ENCODE peak calls at places on chromosomes 3 and 15, in eight cellular contexts. One of them, this sample, is unnamed.

GRCh38 chr15:64454282-64454681 is 6.1 kb upstream of the ZNF609 start:
- DNase-seq in HL-60: no peak
- DNase-seq in HCT116: no peak
- DNase-seq in transverse colon: no peak
- DNase-seq in sigmoid colon: no peak
- DNase-seq in Panc1: no peak
- DNase-seq in breast epithelium: no peak
- DNase-seq in SK-N-SH: no peak
- DNase-seq in this sample: no peak

GRCh38 chr3:126156468-126156867 is 23.9 kb downstream of the ALDH1L1 start:
- DNase-seq in transverse colon: no peak
- DNase-seq in HCT116: no peak
- DNase-seq in breast epithelium: no peak
- DNase-seq in SK-N-SH: peak
- DNase-seq in HL-60: no peak
- DNase-seq in sigmoid colon: no peak
- DNase-seq in Panc1: no peak
- DNase-seq in this sample: no peak

GRCh38 chr3:134463676-134464611 is 21.8 kb downstream of the ANAPC13 start:
- DNase-seq in HL-60: no peak
- DNase-seq in SK-N-SH: peak
- DNase-seq in HCT116: no peak
- DNase-seq in sigmoid colon: peak
- DNase-seq in Panc1: no peak
- DNase-seq in transverse colon: peak
- DNase-seq in breast epithelium: peak
- DNase-seq in this sample: no peak

GRCh38 chr15:52808441-52808840 is 18.3 kb upstream of the ONECUT1 start:
- DNase-seq in breast epithelium: no peak
- DNase-seq in HCT116: no peak
- DNase-seq in HL-60: no peak
- DNase-seq in transverse colon: no peak
- DNase-seq in sigmoid colon: no peak
- DNase-seq in SK-N-SH: no peak
- DNase-seq in Panc1: no peak
- DNase-seq in this sample: no peak

GRCh38 chr15:38746211-38746610 is 181.6 kb upstream of the RASGRP1 start:
- DNase-seq in HCT116: no peak
- DNase-seq in Panc1: no peak
- DNase-seq in HL-60: no peak
- DNase-seq in breast epithelium: no peak
- DNase-seq in sigmoid colon: no peak
- DNase-seq in SK-N-SH: no peak
- DNase-seq in transverse colon: no peak
- DNase-seq in this sample: no peak

GRCh38 chr15:99102332-99103235 is 2.3 kb upstream of the SYNM start:
- DNase-seq in HL-60: no peak
- DNase-seq in transverse colon: no peak
- DNase-seq in SK-N-SH: peak
- DNase-seq in Panc1: no peak
- DNase-seq in HCT116: no peak
- DNase-seq in breast epithelium: no peak
- DNase-seq in sigmoid colon: peak
- DNase-seq in this sample: no peak

GRCh38 chr15:57992761-57993295 is 72.7 kb downstream of the ALDH1A2 start:
- DNase-seq in SK-N-SH: no peak
- DNase-seq in breast epithelium: no peak
- DNase-seq in HL-60: no peak
- DNase-seq in Panc1: no peak
- DNase-seq in transverse colon: no peak
- DNase-seq in sigmoid colon: no peak
- DNase-seq in HCT116: no peak
- DNase-seq in this sample: peak

GRCh38 chr3:19757773-19758172 is 176.2 kb downstream of the EFHB start:
- DNase-seq in sigmoid colon: no peak
- DNase-seq in transverse colon: no peak
- DNase-seq in breast epithelium: no peak
- DNase-seq in SK-N-SH: no peak
- DNase-seq in HCT116: no peak
- DNase-seq in HL-60: no peak
- DNase-seq in Panc1: no peak
- DNase-seq in this sample: no peak

GRCh38 chr15:70266412-70267089 is 168.8 kb upstream of the TLE3 start:
- DNase-seq in HL-60: peak
- DNase-seq in sigmoid colon: peak
- DNase-seq in Panc1: no peak
- DNase-seq in transverse colon: peak
- DNase-seq in HCT116: no peak
- DNase-seq in breast epithelium: peak
- DNase-seq in SK-N-SH: no peak
- DNase-seq in this sample: no peak

GRCh38 chr3:72401005-72401404 is 447.2 kb downstream of the SHQ1 start:
- DNase-seq in breast epithelium: no peak
- DNase-seq in HL-60: no peak
- DNase-seq in transverse colon: no peak
- DNase-seq in sigmoid colon: no peak
- DNase-seq in SK-N-SH: no peak
- DNase-seq in HCT116: no peak
- DNase-seq in Panc1: no peak
- DNase-seq in this sample: no peak

GRCh38 chr3:69831737-69832136 is 92.5 kb downstream of the MITF start:
- DNase-seq in SK-N-SH: no peak
- DNase-seq in transverse colon: no peak
- DNase-seq in HL-60: no peak
- DNase-seq in Panc1: no peak
- DNase-seq in HCT116: no peak
- DNase-seq in sigmoid colon: no peak
- DNase-seq in breast epithelium: no peak
- DNase-seq in this sample: no peak

GRCh38 chr3:167729591-167729990 is 5.1 kb downstream of the PDCD10 start:
- DNase-seq in breast epithelium: no peak
- DNase-seq in Panc1: no peak
- DNase-seq in HL-60: no peak
- DNase-seq in HCT116: no peak
- DNase-seq in transverse colon: no peak
- DNase-seq in SK-N-SH: no peak
- DNase-seq in sigmoid colon: no peak
- DNase-seq in this sample: no peak

GRCh38 chr3:46215810-46216414 is 7.8 kb upstream of the CCR1 start:
- DNase-seq in breast epithelium: no peak
- DNase-seq in transverse colon: no peak
- DNase-seq in sigmoid colon: no peak
- DNase-seq in HL-60: no peak
- DNase-seq in HCT116: no peak
- DNase-seq in Panc1: no peak
- DNase-seq in SK-N-SH: no peak
- DNase-seq in this sample: no peak

GRCh38 chr3:58369876-58370275 is 37.2 kb downstream of the PXK start:
- DNase-seq in sigmoid colon: no peak
- DNase-seq in HL-60: no peak
- DNase-seq in SK-N-SH: no peak
- DNase-seq in HCT116: no peak
- DNase-seq in breast epithelium: no peak
- DNase-seq in Panc1: no peak
- DNase-seq in transverse colon: no peak
- DNase-seq in this sample: no peak

GRCh38 chr3:123791898-123792297 is 92.2 kb downstream of the MYLK start:
- DNase-seq in breast epithelium: no peak
- DNase-seq in SK-N-SH: no peak
- DNase-seq in HL-60: no peak
- DNase-seq in HCT116: no peak
- DNase-seq in sigmoid colon: no peak
- DNase-seq in transverse colon: no peak
- DNase-seq in Panc1: no peak
- DNase-seq in this sample: peak

GRCh38 chr3:116085456-116085855 is 359.8 kb downstream of the LSAMP start:
- DNase-seq in Panc1: no peak
- DNase-seq in sigmoid colon: no peak
- DNase-seq in breast epithelium: no peak
- DNase-seq in HCT116: no peak
- DNase-seq in transverse colon: no peak
- DNase-seq in SK-N-SH: peak
- DNase-seq in HL-60: no peak
- DNase-seq in this sample: no peak

GRCh38 chr3:128998532-128998931 is 2.6 kb upstream of the EFCC1 start:
- DNase-seq in HL-60: peak
- DNase-seq in transverse colon: no peak
- DNase-seq in SK-N-SH: no peak
- DNase-seq in HCT116: no peak
- DNase-seq in Panc1: no peak
- DNase-seq in sigmoid colon: no peak
- DNase-seq in breast epithelium: no peak
- DNase-seq in this sample: no peak

GRCh38 chr15:90165659-90166489 is 35.3 kb upstream of the SEMA4B start:
- DNase-seq in HL-60: no peak
- DNase-seq in Panc1: peak
- DNase-seq in breast epithelium: peak
- DNase-seq in SK-N-SH: peak
- DNase-seq in HCT116: peak
- DNase-seq in transverse colon: peak
- DNase-seq in sigmoid colon: peak
- DNase-seq in this sample: peak

GRCh38 chr3:131353946-131354345 is 27.6 kb upstream of the NUDT16 start:
- DNase-seq in sigmoid colon: no peak
- DNase-seq in SK-N-SH: no peak
- DNase-seq in Panc1: no peak
- DNase-seq in HCT116: no peak
- DNase-seq in HL-60: no peak
- DNase-seq in breast epithelium: no peak
- DNase-seq in transverse colon: no peak
- DNase-seq in this sample: peak

GRCh38 chr3:38649500-38650247 is at the start of gene SCN5A:
- DNase-seq in SK-N-SH: peak
- DNase-seq in HL-60: no peak
- DNase-seq in breast epithelium: no peak
- DNase-seq in Panc1: no peak
- DNase-seq in sigmoid colon: peak
- DNase-seq in HCT116: no peak
- DNase-seq in transverse colon: peak
- DNase-seq in this sample: peak
- TF ChIP-seq POLR2AphosphoS5 in SK-N-SH: no peak
- TF ChIP-seq POLR2AphosphoS5 in HL-60: no peak
- TF ChIP-seq POLR2AphosphoS5 in breast epithelium: no peak
- TF ChIP-seq POLR2AphosphoS5 in Panc1: no peak
- TF ChIP-seq POLR2AphosphoS5 in sigmoid colon: no peak
- TF ChIP-seq POLR2AphosphoS5 in HCT116: peak
- TF ChIP-seq POLR2AphosphoS5 in transverse colon: no peak
- TF ChIP-seq POLR2AphosphoS5 in this sample: no peak

GRCh38 chr15:75776075-75776443 is 63.4 kb upstream of the CSPG4 start:
- DNase-seq in breast epithelium: no peak
- DNase-seq in HCT116: peak
- DNase-seq in Panc1: no peak
- DNase-seq in SK-N-SH: no peak
- DNase-seq in HL-60: no peak
- DNase-seq in sigmoid colon: no peak
- DNase-seq in transverse colon: no peak
- DNase-seq in this sample: no peak
- H3K27ac ChIP-seq in breast epithelium: no peak
- H3K27ac ChIP-seq in HCT116: no peak
- H3K27ac ChIP-seq in Panc1: no peak
- H3K27ac ChIP-seq in SK-N-SH: no peak
- H3K27ac ChIP-seq in HL-60: no peak
- H3K27ac ChIP-seq in sigmoid colon: no peak
- H3K27ac ChIP-seq in transverse colon: no peak
- H3K27ac ChIP-seq in this sample: no peak

GRCh38 chr3:196968233-196969000 is at the start of gene PIGZ:
- DNase-seq in SK-N-SH: peak
- DNase-seq in sigmoid colon: no peak
- DNase-seq in Panc1: no peak
- DNase-seq in transverse colon: peak
- DNase-seq in HL-60: peak
- DNase-seq in HCT116: no peak
- DNase-seq in breast epithelium: no peak
- DNase-seq in this sample: peak

GRCh38 chr3:196967412-196968232 is 1.0 kb downstream of the PIGZ start:
- DNase-seq in HL-60: no peak
- DNase-seq in SK-N-SH: no peak
- DNase-seq in Panc1: no peak
- DNase-seq in transverse colon: no peak
- DNase-seq in HCT116: no peak
- DNase-seq in breast epithelium: no peak
- DNase-seq in sigmoid colon: no peak
- DNase-seq in this sample: no peak

GRCh38 chr3:196965804-196966173 is 2.8 kb downstream of the PIGZ start:
- DNase-seq in HCT116: no peak
- DNase-seq in SK-N-SH: no peak
- DNase-seq in transverse colon: no peak
- DNase-seq in sigmoid colon: no peak
- DNase-seq in breast epithelium: no peak
- DNase-seq in HL-60: no peak
- DNase-seq in Panc1: no peak
- DNase-seq in this sample: no peak

GRCh38 chr3:196965112-196965803 is 3.4 kb downstream of the PIGZ start:
- DNase-seq in HCT116: no peak
- DNase-seq in transverse colon: no peak
- DNase-seq in sigmoid colon: peak
- DNase-seq in breast epithelium: no peak
- DNase-seq in SK-N-SH: no peak
- DNase-seq in HL-60: no peak
- DNase-seq in Panc1: no peak
- DNase-seq in this sample: no peak

DNA sequence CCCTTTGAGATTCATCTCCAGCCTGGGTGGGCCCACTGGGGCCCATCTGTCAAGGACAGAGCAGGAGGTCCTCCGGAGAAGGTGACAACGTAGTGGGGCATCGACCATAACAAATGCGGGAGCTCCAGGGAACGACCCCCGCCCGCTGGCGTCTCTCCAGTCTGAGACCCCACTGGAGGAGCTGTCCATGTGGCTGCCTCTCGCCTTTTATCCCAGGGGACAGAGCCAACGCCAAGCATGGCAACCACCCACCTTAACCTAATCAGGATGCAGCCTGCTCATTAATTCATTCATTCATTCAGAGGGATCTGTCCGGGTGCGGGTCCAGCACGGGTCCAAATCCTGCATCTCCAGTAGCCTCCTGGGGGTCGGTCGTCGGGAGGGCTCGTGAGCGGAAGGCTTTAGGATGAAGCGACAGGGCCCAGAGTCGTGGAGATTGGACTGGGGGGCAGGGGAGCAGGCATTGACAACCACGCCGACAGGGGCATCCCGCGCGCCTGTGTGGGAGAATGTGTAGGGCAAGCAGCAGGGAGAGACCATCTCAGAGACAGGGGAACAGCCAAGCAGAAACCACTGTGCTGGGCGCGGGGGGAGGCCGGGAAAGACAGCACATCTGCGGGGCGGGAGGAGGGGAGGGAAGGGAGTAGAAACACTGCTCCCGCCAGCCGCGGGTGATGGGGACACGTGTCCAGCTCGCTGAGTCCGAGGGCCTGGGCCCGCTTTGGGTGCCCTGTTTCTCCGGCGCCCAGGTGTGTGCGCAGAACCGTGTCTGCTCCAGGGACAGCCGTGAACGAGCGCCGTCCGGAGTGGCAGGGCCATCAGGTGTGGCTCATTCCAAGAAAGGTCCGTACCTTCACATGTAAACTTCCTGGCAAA is 1.9 kb downstream of the PIGZ start:
- DNase-seq in breast epithelium: no peak
- DNase-seq in transverse colon: no peak
- DNase-seq in HCT116: no peak
- DNase-seq in SK-N-SH: no peak
- DNase-seq in Panc1: no peak
- DNase-seq in sigmoid colon: no peak
- DNase-seq in HL-60: no peak
- DNase-seq in this sample: no peak
- TF ChIP-seq POLR2AphosphoS5 in breast epithelium: no peak
- TF ChIP-seq POLR2AphosphoS5 in transverse colon: no peak
- TF ChIP-seq POLR2AphosphoS5 in HCT116: no peak
- TF ChIP-seq POLR2AphosphoS5 in SK-N-SH: no peak
- TF ChIP-seq POLR2AphosphoS5 in Panc1: no peak
- TF ChIP-seq POLR2AphosphoS5 in sigmoid colon: no peak
- TF ChIP-seq POLR2AphosphoS5 in HL-60: no peak
- TF ChIP-seq POLR2AphosphoS5 in this sample: no peak

GRCh38 chr3:179729086-179729485 is 76.2 kb downstream of the USP13 start:
- DNase-seq in SK-N-SH: no peak
- DNase-seq in sigmoid colon: no peak
- DNase-seq in HCT116: no peak
- DNase-seq in breast epithelium: no peak
- DNase-seq in transverse colon: no peak
- DNase-seq in Panc1: no peak
- DNase-seq in HL-60: no peak
- DNase-seq in this sample: no peak
- H3K27ac ChIP-seq in SK-N-SH: no peak
- H3K27ac ChIP-seq in sigmoid colon: no peak
- H3K27ac ChIP-seq in HCT116: no peak
- H3K27ac ChIP-seq in breast epithelium: no peak
- H3K27ac ChIP-seq in transverse colon: no peak
- H3K27ac ChIP-seq in Panc1: no peak
- H3K27ac ChIP-seq in HL-60: no peak
- H3K27ac ChIP-seq in this sample: no peak